ENCODE peak calls at places on chromosomes 3 and 15, in five cellular contexts. One of them, this sample, is unnamed.
A peak's percentile ranks its signal among the peaks of the same experiment; 100 is the strongest.

GRCh38 chr3:77038928-77039605 is 832 bp upstream of the ROBO2 start:
- DNase-seq in esophagus squamous epithelium: no peak
- DNase-seq in activated CD8-positive, alpha-beta memory T cell treated with anti-CD3 and anti-CD28 coated beads, Interleukin-2, amount 50 U/mL, for 4 hours: no peak
- DNase-seq in activated T-helper 2 cell treated with anti-CD3 and anti-CD28 coated beads, Interferon-gamma antibody, Interleukin-2, Interleukin-4, amounts not matched to agents 10 μg/mL and 5 μg/mL and 100 μg/mL, durations not matched to agents 14 hours and 24 hours and 36 hours: no peak
- DNase-seq in K562: no peak
- DNase-seq in this sample: no peak

GRCh38 chr3:48086736-48087470 is 70.7 kb upstream of the MAP4 start:
- DNase-seq in esophagus squamous epithelium: no peak
- DNase-seq in K562: no peak
- DNase-seq in activated CD8-positive, alpha-beta memory T cell treated with anti-CD3 and anti-CD28 coated beads, Interleukin-2, amount 50 U/mL, for 4 hours: no peak
- DNase-seq in activated T-helper 2 cell treated with anti-CD3 and anti-CD28 coated beads, Interferon-gamma antibody, Interleukin-2, Interleukin-4, amounts not matched to agents 10 μg/mL and 5 μg/mL and 100 μg/mL, durations not matched to agents 14 hours and 24 hours and 36 hours: no peak
- DNase-seq in this sample: no peak

GRCh38 chr3:62529230-62529629 is 155.9 kb upstream of the FEZF2 start:
- DNase-seq in esophagus squamous epithelium: no peak
- DNase-seq in activated CD8-positive, alpha-beta memory T cell treated with anti-CD3 and anti-CD28 coated beads, Interleukin-2, amount 50 U/mL, for 4 hours: no peak
- DNase-seq in activated T-helper 2 cell treated with anti-CD3 and anti-CD28 coated beads, Interferon-gamma antibody, Interleukin-2, Interleukin-4, amounts not matched to agents 10 μg/mL and 5 μg/mL and 100 μg/mL, durations not matched to agents 14 hours and 24 hours and 36 hours: no peak
- DNase-seq in K562: peak; percentile 9
- DNase-seq in this sample: no peak

GRCh38 chr3:133988631-133989161 is 41.0 kb downstream of the SLCO2A1 start:
- DNase-seq in K562: no peak
- DNase-seq in activated CD8-positive, alpha-beta memory T cell treated with anti-CD3 and anti-CD28 coated beads, Interleukin-2, amount 50 U/mL, for 4 hours: no peak
- DNase-seq in activated T-helper 2 cell treated with anti-CD3 and anti-CD28 coated beads, Interferon-gamma antibody, Interleukin-2, Interleukin-4, amounts not matched to agents 10 μg/mL and 5 μg/mL and 100 μg/mL, durations not matched to agents 14 hours and 24 hours and 36 hours: no peak
- DNase-seq in esophagus squamous epithelium: no peak
- DNase-seq in this sample: no peak

GRCh38 chr15:78374436-78375393 is 34.6 kb downstream of the CRABP1 start:
- DNase-seq in activated CD8-positive, alpha-beta memory T cell treated with anti-CD3 and anti-CD28 coated beads, Interleukin-2, amount 50 U/mL, for 4 hours: no peak
- DNase-seq in esophagus squamous epithelium: no peak
- DNase-seq in activated T-helper 2 cell treated with anti-CD3 and anti-CD28 coated beads, Interferon-gamma antibody, Interleukin-2, Interleukin-4, amounts not matched to agents 10 μg/mL and 5 μg/mL and 100 μg/mL, durations not matched to agents 14 hours and 24 hours and 36 hours: no peak
- DNase-seq in K562: no peak
- DNase-seq in this sample: no peak

GRCh38 chr15:99153026-99153535 is 48.2 kb downstream of the SYNM start:
- DNase-seq in activated CD8-positive, alpha-beta memory T cell treated with anti-CD3 and anti-CD28 coated beads, Interleukin-2, amount 50 U/mL, for 4 hours: no peak
- DNase-seq in activated T-helper 2 cell treated with anti-CD3 and anti-CD28 coated beads, Interferon-gamma antibody, Interleukin-2, Interleukin-4, amounts not matched to agents 10 μg/mL and 5 μg/mL and 100 μg/mL, durations not matched to agents 14 hours and 24 hours and 36 hours: no peak
- DNase-seq in K562: no peak
- DNase-seq in esophagus squamous epithelium: no peak
- DNase-seq in this sample: no peak

GRCh38 chr3:28846948-28847527 is 433.8 kb upstream of the RBMS3 start:
- DNase-seq in activated T-helper 2 cell treated with anti-CD3 and anti-CD28 coated beads, Interferon-gamma antibody, Interleukin-2, Interleukin-4, amounts not matched to agents 10 μg/mL and 5 μg/mL and 100 μg/mL, durations not matched to agents 14 hours and 24 hours and 36 hours: no peak
- DNase-seq in K562: no peak
- DNase-seq in activated CD8-positive, alpha-beta memory T cell treated with anti-CD3 and anti-CD28 coated beads, Interleukin-2, amount 50 U/mL, for 4 hours: no peak
- DNase-seq in esophagus squamous epithelium: no peak
- DNase-seq in this sample: no peak

GRCh38 chr15:81280696-81281095 is 43.2 kb downstream of the STARD5 start:
- DNase-seq in activated CD8-positive, alpha-beta memory T cell treated with anti-CD3 and anti-CD28 coated beads, Interleukin-2, amount 50 U/mL, for 4 hours: no peak
- DNase-seq in K562: no peak
- DNase-seq in activated T-helper 2 cell treated with anti-CD3 and anti-CD28 coated beads, Interferon-gamma antibody, Interleukin-2, Interleukin-4, amounts not matched to agents 10 μg/mL and 5 μg/mL and 100 μg/mL, durations not matched to agents 14 hours and 24 hours and 36 hours: no peak
- DNase-seq in esophagus squamous epithelium: no peak
- DNase-seq in this sample: no peak

GRCh38 chr3:156388469-156389150 is 166.3 kb downstream of the SSR3 start:
- DNase-seq in activated T-helper 2 cell treated with anti-CD3 and anti-CD28 coated beads, Interferon-gamma antibody, Interleukin-2, Interleukin-4, amounts not matched to agents 10 μg/mL and 5 μg/mL and 100 μg/mL, durations not matched to agents 14 hours and 24 hours and 36 hours: no peak
- DNase-seq in esophagus squamous epithelium: no peak
- DNase-seq in K562: no peak
- DNase-seq in activated CD8-positive, alpha-beta memory T cell treated with anti-CD3 and anti-CD28 coated beads, Interleukin-2, amount 50 U/mL, for 4 hours: no peak
- DNase-seq in this sample: no peak

GRCh38 chr15:100835626-100836025 is 44.0 kb upstream of the ALDH1A3 start:
- DNase-seq in activated CD8-positive, alpha-beta memory T cell treated with anti-CD3 and anti-CD28 coated beads, Interleukin-2, amount 50 U/mL, for 4 hours: no peak
- DNase-seq in esophagus squamous epithelium: no peak
- DNase-seq in K562: no peak
- DNase-seq in activated T-helper 2 cell treated with anti-CD3 and anti-CD28 coated beads, Interferon-gamma antibody, Interleukin-2, Interleukin-4, amounts not matched to agents 10 μg/mL and 5 μg/mL and 100 μg/mL, durations not matched to agents 14 hours and 24 hours and 36 hours: no peak
- DNase-seq in this sample: no peak

GRCh38 chr15:52326758-52327157 is 31.2 kb upstream of the MYO5C start:
- DNase-seq in K562: no peak
- DNase-seq in activated T-helper 2 cell treated with anti-CD3 and anti-CD28 coated beads, Interferon-gamma antibody, Interleukin-2, Interleukin-4, amounts not matched to agents 10 μg/mL and 5 μg/mL and 100 μg/mL, durations not matched to agents 14 hours and 24 hours and 36 hours: no peak
- DNase-seq in activated CD8-positive, alpha-beta memory T cell treated with anti-CD3 and anti-CD28 coated beads, Interleukin-2, amount 50 U/mL, for 4 hours: no peak
- DNase-seq in esophagus squamous epithelium: no peak
- DNase-seq in this sample: no peak

GRCh38 chr3:18098960-18099587 is 326.1 kb downstream of the SATB1 start:
- DNase-seq in activated CD8-positive, alpha-beta memory T cell treated with anti-CD3 and anti-CD28 coated beads, Interleukin-2, amount 50 U/mL, for 4 hours: no peak
- DNase-seq in activated T-helper 2 cell treated with anti-CD3 and anti-CD28 coated beads, Interferon-gamma antibody, Interleukin-2, Interleukin-4, amounts not matched to agents 10 μg/mL and 5 μg/mL and 100 μg/mL, durations not matched to agents 14 hours and 24 hours and 36 hours: no peak
- DNase-seq in esophagus squamous epithelium: no peak
- DNase-seq in K562: no peak
- DNase-seq in this sample: peak; percentile 16

GRCh38 chr15:31352283-31352880 is 25.7 kb downstream of the KLF13 start:
- DNase-seq in activated T-helper 2 cell treated with anti-CD3 and anti-CD28 coated beads, Interferon-gamma antibody, Interleukin-2, Interleukin-4, amounts not matched to agents 10 μg/mL and 5 μg/mL and 100 μg/mL, durations not matched to agents 14 hours and 24 hours and 36 hours: no peak
- DNase-seq in activated CD8-positive, alpha-beta memory T cell treated with anti-CD3 and anti-CD28 coated beads, Interleukin-2, amount 50 U/mL, for 4 hours: no peak
- DNase-seq in esophagus squamous epithelium: no peak
- DNase-seq in K562: no peak
- DNase-seq in this sample: no peak

GRCh38 chr3:46852329-46852720 is 10.9 kb downstream of the MYL3 start:
- DNase-seq in esophagus squamous epithelium: no peak
- DNase-seq in activated T-helper 2 cell treated with anti-CD3 and anti-CD28 coated beads, Interferon-gamma antibody, Interleukin-2, Interleukin-4, amounts not matched to agents 10 μg/mL and 5 μg/mL and 100 μg/mL, durations not matched to agents 14 hours and 24 hours and 36 hours: no peak
- DNase-seq in K562: no peak
- DNase-seq in activated CD8-positive, alpha-beta memory T cell treated with anti-CD3 and anti-CD28 coated beads, Interleukin-2, amount 50 U/mL, for 4 hours: no peak
- DNase-seq in this sample: no peak

GRCh38 chr3:45123841-45124269 is 22.3 kb downstream of the CDCP1 start:
- DNase-seq in K562: no peak
- DNase-seq in activated T-helper 2 cell treated with anti-CD3 and anti-CD28 coated beads, Interferon-gamma antibody, Interleukin-2, Interleukin-4, amounts not matched to agents 10 μg/mL and 5 μg/mL and 100 μg/mL, durations not matched to agents 14 hours and 24 hours and 36 hours: no peak
- DNase-seq in activated CD8-positive, alpha-beta memory T cell treated with anti-CD3 and anti-CD28 coated beads, Interleukin-2, amount 50 U/mL, for 4 hours: no peak
- DNase-seq in esophagus squamous epithelium: no peak
- DNase-seq in this sample: no peak

GRCh38 chr3:90015688-90016356 is 908.4 kb downstream of the EPHA3 start:
- DNase-seq in K562: no peak
- DNase-seq in activated CD8-positive, alpha-beta memory T cell treated with anti-CD3 and anti-CD28 coated beads, Interleukin-2, amount 50 U/mL, for 4 hours: no peak
- DNase-seq in activated T-helper 2 cell treated with anti-CD3 and anti-CD28 coated beads, Interferon-gamma antibody, Interleukin-2, Interleukin-4, amounts not matched to agents 10 μg/mL and 5 μg/mL and 100 μg/mL, durations not matched to agents 14 hours and 24 hours and 36 hours: no peak
- DNase-seq in esophagus squamous epithelium: no peak
- DNase-seq in this sample: no peak

This sample was measured in SIG-M5.